ENCODE peak calls at places on chromosomes 13 and 19, in six cellular contexts. N is skeletal muscle cell, X is T follicular helper cell, D is T-cell, M is progenitor cell of endocrine pancreas, S is hippocampal formation. A is an unnamed sample.

GRCh38 chr19:4503224-4504170 is 14.8 kb downstream of the PLIN4 start:
- DNase-seq in S (no peak), D (no peak), N (no peak), M (no peak), X (no peak), A (no peak)

GRCh38 chr13:26558912-26559485 is 1.5 kb downstream of the WASF3 start:
- DNase-seq in S (no peak), X (no peak), D (no peak), M (no peak), N (no peak), A (no peak)

GRCh38 chr19:1717970-1718264 is 35.4 kb upstream of the ONECUT3 start:
- DNase-seq in S (no peak), X (no peak), N (no peak), D (no peak), M (no peak), A (no peak)

GRCh38 chr19:38701455-38702063 is 42.7 kb downstream of the CAPN12 start:
- DNase-seq in X (no peak), S (no peak), D (no peak), M (no peak), N (no peak), A (no peak)

GRCh38 chr13:90800082-90800746 is 547.3 kb upstream of the MIR17HG start:
- DNase-seq in N (no peak), M (no peak), D (no peak), S (no peak), X (no peak), A (peak; percentile 97)

GRCh38 chr13:48505597-48506091 is 27.2 kb downstream of the RCBTB2 start:
- DNase-seq in D (peak; percentile 43), M (no peak), X (peak; percentile 30), S (peak; percentile 63), N (peak; percentile 39), A (peak; percentile 99)

GRCh38 chr19:48913114-48913513 is 13.0 kb downstream of the NUCB1 start:
- DNase-seq in N (no peak), S (no peak), X (no peak), M (no peak), D (no peak), A (peak; percentile 22)

GRCh38 chr19:6374711-6375410 is 872 bp downstream of the PSPN start:
- DNase-seq in M (no peak), X (no peak), D (no peak), N (no peak), S (no peak), A (no peak)

GRCh38 chr19:43779147-43779819 is 1.5 kb downstream of the KCNN4 start:
- DNase-seq in M (no peak), D (no peak), X (no peak), S (no peak), N (no peak), A (no peak)

GRCh38 chr13:98405690-98406344 is 171.1 kb downstream of the STK24 start:
- DNase-seq in S (no peak), D (no peak), X (no peak), N (no peak), M (no peak), A (no peak)

GRCh38 chr19:33274663-33275558 is 27.4 kb downstream of the CEBPA start:
- DNase-seq in X (no peak), M (no peak), N (no peak), D (no peak), S (no peak), A (no peak)

GRCh38 chr19:5498817-5499535 is 43.8 kb downstream of the ZNRF4 start:
- DNase-seq in D (no peak), X (no peak), M (no peak), N (no peak), S (peak; percentile 41), A (no peak)

GRCh38 chr13:112658807-112659206 is 31.0 kb upstream of the ATP11A start:
- DNase-seq in D (no peak), X (no peak), N (no peak), M (no peak), S (no peak), A (no peak)

GRCh38 chr19:10006335-10006708 is 4.0 kb downstream of the COL5A3 start:
- DNase-seq in D (no peak), M (no peak), X (no peak), N (peak; percentile 83), S (no peak), A (no peak)

GRCh38 chr13:20570540-20570939 is 3.6 kb downstream of the IFT88 start:
- DNase-seq in S (no peak), D (no peak), N (peak; percentile 67), M (no peak), X (no peak), A (no peak)

GRCh38 chr19:38173324-38174041 is 50.5 kb downstream of the DPF1 start:
- DNase-seq in S (peak; percentile 63), D (no peak), M (no peak), N (peak; percentile 36), X (no peak), A (no peak)

GRCh38 chr13:23321534-23322241 is 111.8 kb downstream of the SACS start:
- DNase-seq in D (no peak), X (no peak), M (no peak), N (peak; percentile 85), S (no peak), A (no peak)

GRCh38 chr19:18589380-18590272 is 1.0 kb downstream of the REX1BD start:
- DNase-seq in D (peak; percentile 61), N (peak; percentile 33), M (peak; percentile 58), X (peak; percentile 58), S (no peak), A (peak; percentile 54)

GRCh38 chr13:34533941-34534340 is 408.1 kb upstream of the NBEA start:
- DNase-seq in S (no peak), X (no peak), N (no peak), M (no peak), D (no peak), A (no peak)

GRCh38 chr19:23523863-23524262 is 128.6 kb upstream of the ZNF91 start:
- DNase-seq in D (no peak), M (no peak), X (no peak), S (no peak), N (no peak), A (no peak)

GRCh38 chr19:48444129-48444932 is 1.5 kb upstream of the GRWD1 start:
- DNase-seq in M (no peak), X (no peak), S (no peak), N (no peak), D (no peak), A (no peak)

GRCh38 chr19:49488046-49488862 is 846 bp downstream of the RPL13A start:
- DNase-seq in D (no peak), N (no peak), S (no peak), M (no peak), X (no peak), A (peak; percentile 21)

GRCh38 chr19:51327066-51327985 is 14.6 kb downstream of the VSIG10L start:
- DNase-seq in S (no peak), X (peak; percentile 29), N (no peak), M (no peak), D (no peak), A (peak; percentile 8)

GRCh38 chr13:75550159-75550567 is 572 bp downstream of the UCHL3 start:
- DNase-seq in X (no peak), S (no peak), N (peak; percentile 52), M (no peak), D (no peak), A (peak; percentile 60)

GRCh38 chr13:97459215-97459772 is 25.3 kb downstream of the RAP2A start:
- DNase-seq in M (no peak), N (no peak), S (no peak), D (no peak), X (no peak), A (no peak)

GRCh38 chr13:31468114-31468902 is 268.5 kb downstream of the B3GLCT start:
- DNase-seq in D (no peak), S (no peak), N (no peak), M (no peak), X (no peak), A (no peak)

GRCh38 chr19:17148130-17148529 is 67.0 kb upstream of the USE1 start:
- DNase-seq in M (no peak), N (no peak), S (no peak), X (no peak), D (no peak), A (no peak)

GRCh38 chr19:5339470-5339949 is 1.1 kb downstream of the PTPRS start:
- DNase-seq in D (no peak), N (no peak), X (no peak), M (no peak), S (no peak), A (no peak)

GRCh38 chr19:5403968-5404640 is 51.1 kb upstream of the ZNRF4 start:
- DNase-seq in M (peak; percentile 95), D (peak; percentile 15), N (peak; percentile 54), S (no peak), X (peak; percentile 28), A (peak; percentile 79)

GRCh38 chr19:1265611-1266115 is 3.5 kb upstream of the CIRBP start:
- DNase-seq in N (peak; percentile 66), M (no peak), X (no peak), D (no peak), S (no peak), A (no peak)

GRCh38 chr13:98565726-98566577 is 11.0 kb downstream of the STK24 start:
- DNase-seq in N (no peak), X (no peak), D (no peak), S (no peak), M (no peak), A (peak; percentile 58)

GRCh38 chr19:38841787-38842438 is 7.9 kb downstream of the HNRNPL start:
- DNase-seq in X (peak; percentile 64), D (peak; percentile 39), M (no peak), S (no peak), N (no peak), A (no peak)

GRCh38 chr13:30292325-30292724 is 15.0 kb downstream of the KATNAL1 start:
- DNase-seq in N (no peak), D (no peak), M (no peak), S (no peak), X (no peak), A (no peak)

GRCh38 chr13:26695891-26696311 is 64.7 kb downstream of the GPR12 start:
- DNase-seq in N (no peak), X (no peak), D (no peak), S (no peak), M (no peak), A (no peak)

A was measured in Kasumi-1.